ENCODE peak calls at places on chromosomes 12 and 14, in six cellular contexts. P is NCI-H1417; T is cardiac fibroblast; M is activated T-cell treated with anti-CD3 and anti-CD28 coated beads, Interleukin-2, amount 50 U/mL, for 1 hour; D is T1000; G is SHP77. C is an unnamed sample.

GRCh38 chr12:50314629-50315312 is 31.5 kb upstream of the LIMA1 start:
- DNase-seq in M (no peak), G (peak), P (peak), T (peak), D (no peak), C (no peak)

GRCh38 chr14:68865542-68865941 is 72.7 kb upstream of the ZFP36L1 start:
- DNase-seq in D (no peak), M (no peak), G (no peak), T (no peak), P (no peak), C (no peak)

GRCh38 chr14:93005838-93006237 is 82.9 kb downstream of the CHGA start:
- DNase-seq in G (no peak), M (no peak), T (no peak), P (no peak), D (no peak), C (peak)

GRCh38 chr12:121812320-121812871 is 8.6 kb downstream of the SETD1B start:
- DNase-seq in P (peak), M (no peak), G (no peak), D (no peak), T (peak), C (peak)

GRCh38 chr12:132379996-132380395 is 50.6 kb upstream of the GALNT9 start:
- DNase-seq in P (no peak), G (no peak), M (no peak), T (no peak), D (no peak), C (no peak)

GRCh38 chr14:96762650-96763049 is 34.5 kb upstream of the VRK1 start:
- DNase-seq in P (peak), M (no peak), T (peak), D (no peak), G (peak), C (no peak)

GRCh38 chr14:68081489-68081888 is 261.9 kb downstream of the RAD51B start:
- DNase-seq in D (no peak), G (no peak), P (no peak), M (no peak), T (no peak), C (no peak)

GRCh38 chr14:94880140-94880539 is 110.2 kb upstream of the GSC start:
- DNase-seq in D (no peak), G (no peak), M (no peak), T (no peak), P (no peak), C (no peak)

GRCh38 chr14:72745546-72745945 is 148.4 kb downstream of the DPF3 start:
- DNase-seq in T (peak), P (no peak), M (no peak), G (no peak), D (peak), C (no peak)

GRCh38 chr14:32940066-32940651 is 1.5 kb downstream of the NPAS3 start:
- DNase-seq in P (peak), T (peak), M (no peak), D (no peak), G (peak), C (no peak)

C was measured in tibial artery.